ENCODE peak calls at places on chromosomes 11 and 22, in seven cellular contexts. T, O, J, E, L, D and N are unnamed samples.

GRCh38 chr11:131274233-131274632 is 96.2 kb upstream of the NTM start:
- DNase-seq in E (no peak), T (no peak), D (no peak), O (no peak), L (no peak), J (no peak), N (no peak)

GRCh38 chr11:48077251-48077650 is 96.9 kb downstream of the PTPRJ start:
- DNase-seq in D (no peak), L (no peak), J (no peak), T (no peak), O (no peak), E (no peak), N (no peak)

GRCh38 chr11:93480756-93481155 is 62.4 kb downstream of the SMCO4 start:
- DNase-seq in L (no peak), T (no peak), O (no peak), J (no peak), D (no peak), E (no peak), N (no peak)

GRCh38 chr22:25013634-25014033 is 61.1 kb downstream of the KIAA1671 start:
- DNase-seq in L (no peak), E (no peak), D (no peak), J (no peak), T (no peak), O (no peak), N (peak; percentile 46)

GRCh38 chr11:115409691-115410220 is 94.5 kb downstream of the CADM1 start:
- DNase-seq in E (no peak), O (no peak), D (no peak), L (no peak), T (no peak), J (no peak), N (peak; percentile 39)

GRCh38 chr22:47059076-47059475 is 296.6 kb downstream of the TBC1D22A start:
- DNase-seq in E (no peak), D (no peak), T (no peak), L (no peak), O (no peak), J (no peak), N (no peak)

GRCh38 chr22:30643055-30643875 is 7.7 kb downstream of the SLC35E4 start:
- DNase-seq in L (no peak), T (no peak), D (no peak), E (no peak), O (no peak), J (no peak), N (no peak)

GRCh38 chr22:33240901-33241300 is 182.7 kb upstream of the SYN3 start:
- DNase-seq in L (peak; percentile 44), J (no peak), O (no peak), D (no peak), E (no peak), T (no peak), N (no peak)

GRCh38 chr11:32305460-32305859 is 129.9 kb downstream of the WT1 start:
- DNase-seq in T (no peak), O (no peak), L (no peak), E (no peak), D (no peak), J (no peak), N (no peak)

GRCh38 chr11:2509481-2510001 is 64.7 kb downstream of the KCNQ1 start:
- DNase-seq in T (no peak), J (no peak), O (no peak), D (peak; percentile 26), E (no peak), L (no peak), N (peak; percentile 4)

GRCh38 chr11:4048340-4048739 is 46.3 kb upstream of the RRM1 start:
- DNase-seq in O (no peak), D (no peak), J (no peak), E (no peak), T (no peak), L (no peak), N (no peak)

GRCh38 chr11:133907841-133908241 is 48.9 kb downstream of the IGSF9B start:
- DNase-seq in O (no peak), J (no peak), E (no peak), T (no peak), D (no peak), L (no peak), N (no peak)

GRCh38 chr11:27282141-27282590 is 80.8 kb downstream of the CCDC34 start:
- DNase-seq in E (no peak), L (peak; percentile 93), J (no peak), D (peak; percentile 33), T (no peak), O (no peak), N (no peak)

GRCh38 chr22:28075260-28075981 is 156.4 kb upstream of the PITPNB start:
- DNase-seq in O (peak; percentile 0), D (peak; percentile 62), J (no peak), L (peak; percentile 87), E (no peak), T (no peak), N (no peak)

GRCh38 chr11:130449996-130450419 is 1.6 kb downstream of the ADAMTS15 start:
- DNase-seq in J (no peak), T (no peak), E (peak; percentile 90), L (peak; percentile 39), O (no peak), D (peak; percentile 77), N (no peak)

GRCh38 chr11:91248199-91248807 is 976.3 kb upstream of the FAT3 start:
- DNase-seq in L (no peak), E (no peak), T (no peak), O (peak; percentile 8), J (no peak), D (no peak), N (peak; percentile 32)

DNA sequence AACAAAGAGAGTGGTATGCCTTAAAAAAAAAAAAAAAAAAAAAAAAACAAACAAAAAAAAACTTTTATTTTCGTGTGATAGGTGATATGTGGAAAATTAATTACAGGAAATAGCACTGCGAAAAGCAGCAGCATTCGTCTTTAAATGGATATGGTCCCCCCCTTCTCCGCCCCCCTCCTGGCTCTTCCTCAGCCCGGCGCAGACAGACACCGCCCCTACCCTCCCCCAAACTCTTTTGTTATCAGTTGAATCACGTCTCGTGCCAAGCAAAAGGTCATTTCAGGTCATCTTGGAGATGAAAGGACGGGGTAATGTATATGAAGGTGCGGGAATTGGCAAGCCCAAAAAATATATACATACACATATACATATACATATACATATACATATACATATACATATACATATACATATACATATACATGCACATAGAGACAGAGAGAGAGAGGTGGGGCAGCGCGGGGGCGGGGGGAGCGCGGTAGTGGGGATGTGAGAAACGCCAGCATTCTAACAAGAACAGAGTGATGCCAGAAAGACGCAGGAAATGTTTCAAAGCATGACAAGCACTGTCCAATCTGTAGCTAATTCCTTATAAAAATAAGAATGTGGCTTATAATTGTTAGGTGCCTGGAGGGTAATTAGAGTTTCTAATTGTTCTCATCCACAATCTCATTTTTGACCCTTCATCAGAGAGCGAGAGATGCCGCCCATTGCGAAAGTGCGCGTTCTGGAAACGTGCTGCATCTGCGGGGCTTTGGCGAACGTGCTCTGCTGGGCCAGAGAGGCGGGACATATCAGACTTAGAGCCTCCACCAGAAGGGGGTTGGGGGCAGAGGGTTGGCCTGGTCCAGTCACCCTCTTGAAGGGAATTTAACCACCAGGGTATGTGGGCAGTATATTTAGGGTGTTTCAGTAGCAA is 214.5 kb upstream of the UBASH3B start:
- DNase-seq in E (peak; percentile 85), L (peak; percentile 13), O (no peak), T (no peak), D (no peak), J (no peak), N (peak; percentile 8)
- H3K4me3 ChIP-seq in E (peak overlapping the region; percentile 45), L (peak overlapping the region; percentile 54), O (peak overlapping the region; percentile 71), T (no peak overlapping the region), D (no peak overlapping the region), J (peak overlapping the region; percentile 24), N (no peak overlapping the region)

GRCh38 chr11:61897387-61898246 is 6.3 kb upstream of the FADS3 start:
- DNase-seq in E (no peak), D (peak; percentile 78), J (peak; percentile 53), L (peak; percentile 55), O (peak; percentile 79), T (peak; percentile 86), N (peak; percentile 57)
- H3K4me3 ChIP-seq in E (no peak overlapping the region), D (no peak overlapping the region), J (no peak overlapping the region), L (no peak overlapping the region), O (no peak overlapping the region), T (no peak overlapping the region), N (no peak overlapping the region)

GRCh38 chr11:59174664-59175033 is 2.7 kb downstream of the DTX4 start:
- DNase-seq in T (no peak), D (peak; percentile 25), L (no peak), J (no peak), E (no peak), O (peak; percentile 39), N (no peak)
- H3K4me3 ChIP-seq in T (no peak overlapping the region), D (no peak overlapping the region), L (no peak overlapping the region), J (no peak overlapping the region), E (no peak overlapping the region), O (peak overlapping the region; percentile 96), N (no peak overlapping the region)

DNA sequence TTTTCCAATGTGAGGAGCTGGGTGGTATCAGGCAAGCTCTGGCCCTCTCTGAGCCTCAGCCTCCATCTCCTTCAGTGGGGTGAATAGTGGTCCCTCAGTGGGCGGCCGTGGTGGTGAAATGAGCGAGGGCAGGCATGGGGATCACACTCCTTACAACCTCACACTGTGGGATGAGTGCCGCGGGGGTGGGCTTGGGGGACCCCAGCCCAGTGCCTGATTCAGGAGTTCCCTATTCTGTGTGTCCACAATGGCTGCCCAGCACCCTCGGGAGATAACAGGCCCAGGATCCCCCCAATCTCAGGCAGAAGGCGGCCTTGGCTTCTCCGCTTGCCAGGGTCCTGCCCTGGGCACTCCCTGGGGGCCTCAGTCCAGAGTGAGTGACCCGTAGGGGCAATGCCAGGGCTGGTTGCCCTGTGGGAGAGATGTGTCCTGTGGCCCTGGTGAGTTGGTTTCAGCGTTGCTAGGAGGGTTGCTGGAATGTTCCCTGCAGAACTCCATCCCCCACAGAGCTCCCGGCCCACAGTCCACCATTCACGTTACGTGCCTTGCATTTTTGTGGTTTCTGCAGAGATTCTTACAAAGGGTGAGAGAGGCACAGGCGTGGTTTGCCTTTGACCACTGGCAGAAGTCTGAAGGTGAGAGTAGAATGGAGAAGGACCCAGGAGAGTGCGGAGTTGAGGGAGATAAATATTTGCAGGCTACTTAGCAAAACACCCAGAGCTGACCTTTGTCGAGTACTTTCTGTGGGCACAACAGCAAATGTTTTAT is 2.9 kb downstream of the ALDH3B1 start:
- DNase-seq in E (no peak), T (no peak), D (peak; percentile 91), O (peak; percentile 96), L (peak; percentile 98), J (no peak), N (peak; percentile 90)
- H3K4me3 ChIP-seq in E (no peak overlapping the region), T (no peak overlapping the region), D (no peak overlapping the region), O (peak overlapping the region; percentile 24), L (no peak overlapping the region), J (no peak overlapping the region), N (no peak overlapping the region)

DNA sequence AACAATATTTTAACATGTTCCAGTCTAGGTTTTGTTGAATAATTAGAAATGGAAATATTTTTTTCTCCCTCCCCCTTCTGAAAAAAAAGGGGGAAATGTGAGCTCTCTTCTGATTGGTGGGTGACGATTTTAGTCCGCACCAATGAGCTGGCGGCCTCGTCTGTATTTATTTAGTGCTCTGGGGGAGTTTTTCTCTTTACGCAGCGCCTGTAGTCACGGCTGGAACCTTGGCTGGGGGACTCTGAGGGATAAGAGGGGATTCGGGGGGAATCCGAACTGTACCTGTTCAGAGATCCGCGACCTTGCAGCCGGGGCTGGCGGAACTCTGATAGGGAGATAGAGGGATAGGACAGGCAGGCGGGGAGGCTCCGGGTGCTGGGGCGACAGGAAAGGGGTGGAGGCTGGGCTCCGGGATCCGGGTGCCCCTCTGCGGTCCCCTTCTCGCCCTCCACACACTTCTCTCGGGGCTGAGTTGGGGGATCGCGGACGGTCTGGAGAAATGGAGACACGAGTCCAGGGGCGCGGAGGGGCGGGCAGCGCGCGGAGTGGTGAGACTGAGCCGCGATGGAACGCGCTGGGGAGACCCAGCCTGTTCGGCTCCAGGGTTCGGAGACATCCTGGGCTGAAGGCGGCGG is 99.7 kb upstream of the HSD17B12 start:
- DNase-seq in D (no peak), L (no peak), O (no peak), E (no peak), J (no peak), T (no peak), N (no peak)
- H3K4me3 ChIP-seq in D (no peak overlapping the region), L (peak overlapping the region; percentile 63), O (no peak overlapping the region), E (peak overlapping the region; percentile 29), J (no peak overlapping the region), T (peak overlapping the region; percentile 27), N (peak overlapping the region; percentile 16)